ENCODE peak calls at places on chromosome 21, in eight cellular contexts. M is HTR-8/SVneo, W is NCI-H2081, B is right cardiac atrium, V is SK-N-MC, T is brain microvascular endothelial cell, N is NCI-H1092 treated with DMSO at 0.1 percent for 48 hours, H is IMR-90. X is an unnamed sample.

GRCh38 chr21:44618504-44618903 is 6.6 kb downstream of the KRTAP10-8 start:
- DNase-seq in M (no peak), W (no peak), B (no peak), V (no peak), T (peak), N (no peak), H (peak), X (no peak)

GRCh38 chr21:46153259-46154154 is 1.9 kb downstream of the FTCD start:
- DNase-seq in M (no peak), W (no peak), B (peak), V (no peak), T (no peak), N (peak), H (no peak), X (peak)

GRCh38 chr21:40054403-40054802 is 187.2 kb downstream of the PCP4 start:
- DNase-seq in M (no peak), W (peak), B (no peak), V (no peak), T (no peak), N (peak), H (no peak), X (no peak)

GRCh38 chr21:22961248-22961647 is 1963.0 kb downstream of the NCAM2 start:
- DNase-seq in M (no peak), W (no peak), B (no peak), V (no peak), T (no peak), N (peak), H (no peak), X (no peak)

GRCh38 chr21:34865922-34866271 is 183.2 kb downstream of the RUNX1 start:
- DNase-seq in M (no peak), W (no peak), B (no peak), V (no peak), T (no peak), N (no peak), H (no peak), X (no peak)

GRCh38 chr21:29002442-29003144 is 9.9 kb upstream of the LTN1 start:
- DNase-seq in M (peak), W (peak), B (peak), V (peak), T (peak), N (peak), H (peak), X (peak)

GRCh38 chr21:36705679-36706481 is 7.0 kb downstream of the SIM2 start:
- DNase-seq in M (no peak), W (no peak), B (no peak), V (no peak), T (no peak), N (no peak), H (no peak), X (no peak)

GRCh38 chr21:16534408-16535099 is 804.8 kb downstream of the USP25 start:
- DNase-seq in M (no peak), W (no peak), B (peak), V (no peak), T (no peak), N (peak), H (peak), X (no peak)

GRCh38 chr21:34702341-34702807 is 33.6 kb downstream of the CLIC6 start:
- DNase-seq in M (peak), W (no peak), B (peak), V (no peak), T (peak), N (no peak), H (peak), X (no peak)

GRCh38 chr21:33261635-33262034 is 4.5 kb upstream of the IL10RB start:
- DNase-seq in M (no peak), W (no peak), B (no peak), V (no peak), T (peak), N (no peak), H (peak), X (no peak)

GRCh38 chr21:45496968-45497845 is 45.0 kb downstream of the SLC19A1 start:
- DNase-seq in M (no peak), W (no peak), B (peak), V (no peak), T (no peak), N (no peak), H (no peak), X (no peak)

GRCh38 chr21:42653492-42654061 is at the start of gene PDE9A:
- DNase-seq in M (peak), W (peak), B (peak), V (no peak), T (no peak), N (no peak), H (no peak), X (no peak)

GRCh38 chr21:34141373-34141772 is 68.0 kb downstream of the MRPS6 start:
- DNase-seq in M (no peak), W (no peak), B (no peak), V (no peak), T (no peak), N (no peak), H (no peak), X (no peak)

GRCh38 chr21:45269861-45270260 is 17.8 kb downstream of the POFUT2 start:
- DNase-seq in M (no peak), W (no peak), B (peak), V (no peak), T (no peak), N (no peak), H (no peak), X (peak)

GRCh38 chr21:41612674-41613250 is 104.8 kb upstream of the TMPRSS2 start:
- DNase-seq in M (peak), W (peak), B (peak), V (no peak), T (peak), N (peak), H (peak), X (no peak)

GRCh38 chr21:32256873-32257620 is 21.8 kb downstream of the MIS18A start:
- DNase-seq in M (peak), W (peak), B (peak), V (no peak), T (peak), N (peak), H (peak), X (no peak)

GRCh38 chr21:17781524-17781923 is 37.6 kb downstream of the C21orf91 start:
- DNase-seq in M (no peak), W (no peak), B (no peak), V (no peak), T (no peak), N (no peak), H (no peak), X (no peak)

GRCh38 chr21:44566403-44566802 is 7.1 kb upstream of the KRTAP10-4 start:
- DNase-seq in M (no peak), W (no peak), B (no peak), V (no peak), T (no peak), N (no peak), H (no peak), X (no peak)

GRCh38 chr21:41445465-41445862 is 19.4 kb downstream of the MX1 start:
- DNase-seq in M (no peak), W (no peak), B (no peak), V (no peak), T (no peak), N (no peak), H (no peak), X (no peak)

GRCh38 chr21:31364265-31364945 is 20.3 kb upstream of the TIAM1 start:
- DNase-seq in M (no peak), W (no peak), B (no peak), V (no peak), T (no peak), N (no peak), H (no peak), X (no peak)

X was measured in CD4-positive, alpha-beta memory T cell.